ENCODE peak calls at places on chromosomes 5 and 9, in five cellular contexts. C is HCT116, X is HepG2, P is GM12878, Q is H1. R is an unnamed sample.
A peak's percentile ranks its signal among the peaks of the same experiment; 100 is the strongest.

GRCh38 chr5:139744471-139745120 is 51.0 kb upstream of the PSD2 start:
- DNase-seq in X (no peak), Q (no peak), P (no peak), C (no peak), R (no peak)

GRCh38 chr5:52774005-52774410 is 13.7 kb upstream of the ITGA1 start:
- DNase-seq in X (no peak), P (no peak), C (no peak), Q (no peak), R (no peak)

GRCh38 chr9:124212381-124213050 is 45.2 kb upstream of the NEK6 start:
- DNase-seq in Q (no peak), C (no peak), P (no peak), X (no peak), R (no peak)

GRCh38 chr9:27339661-27340295 is 42.8 kb upstream of the EQTN start:
- DNase-seq in Q (no peak), X (no peak), P (no peak), C (no peak), R (no peak)

GRCh38 chr5:26700759-26701384 is 337.5 kb downstream of the CDH9 start:
- DNase-seq in X (peak; percentile 45), Q (no peak), C (no peak), P (no peak), R (peak; percentile 30)

GRCh38 chr9:112665347-112665746 is 52.6 kb downstream of the INIP start:
- DNase-seq in X (no peak), Q (no peak), C (no peak), P (no peak), R (no peak)

GRCh38 chr9:36862206-36863145 is 171.6 kb downstream of the PAX5 start:
- DNase-seq in C (peak; percentile 38), P (no peak), X (peak; percentile 46), Q (no peak), R (peak; percentile 47)

GRCh38 chr9:27426717-27427645 is 97.1 kb upstream of the IFNK start:
- DNase-seq in Q (peak; percentile 31), P (no peak), C (no peak), X (no peak), R (no peak)

GRCh38 chr9:73176450-73176875 is 24.8 kb downstream of the ANXA1 start:
- DNase-seq in C (peak; percentile 78), P (no peak), X (no peak), Q (no peak), R (no peak)

GRCh38 chr9:84266087-84266561 is 74.4 kb downstream of the SLC28A3 start:
- DNase-seq in C (no peak), Q (no peak), X (peak; percentile 16), P (no peak), R (no peak)

GRCh38 chr5:179376701-179377420 is 31.6 kb upstream of the ADAMTS2 start:
- DNase-seq in Q (no peak), C (no peak), P (no peak), X (no peak), R (no peak)

GRCh38 chr5:171667341-171668096 is 118.1 kb upstream of the SMIM23 start:
- DNase-seq in X (no peak), C (no peak), Q (peak; percentile 56), P (no peak), R (no peak)

GRCh38 chr9:120852240-120853018 is 9.7 kb upstream of the PSMD5 start:
- DNase-seq in Q (no peak), P (no peak), C (no peak), X (no peak), R (no peak)

GRCh38 chr5:10595678-10596309 is 31.9 kb downstream of the ANKRD33B start:
- DNase-seq in P (no peak), C (peak; percentile 75), X (peak; percentile 24), Q (no peak), R (peak; percentile 69)

GRCh38 chr9:104725014-104725413 is 22.5 kb upstream of the NIPSNAP3A start:
- DNase-seq in Q (no peak), X (no peak), C (no peak), P (no peak), R (no peak)

GRCh38 chr5:110809006-110809405 is 70.2 kb downstream of the SLC25A46 start:
- DNase-seq in C (no peak), X (no peak), P (no peak), Q (no peak), R (no peak)

GRCh38 chr9:35904966-35905781 is 828 bp upstream of the HRCT1 start:
- DNase-seq in C (no peak), P (no peak), X (no peak), Q (no peak), R (no peak)

GRCh38 chr9:137432687-137433348 is 8.3 kb downstream of the ENTPD8 start:
- DNase-seq in X (no peak), C (no peak), P (no peak), Q (no peak), R (no peak)

GRCh38 chr9:118362123-118362522 is 657.9 kb downstream of the TLR4 start:
- DNase-seq in Q (no peak), C (no peak), P (no peak), X (no peak), R (no peak)

DNA sequence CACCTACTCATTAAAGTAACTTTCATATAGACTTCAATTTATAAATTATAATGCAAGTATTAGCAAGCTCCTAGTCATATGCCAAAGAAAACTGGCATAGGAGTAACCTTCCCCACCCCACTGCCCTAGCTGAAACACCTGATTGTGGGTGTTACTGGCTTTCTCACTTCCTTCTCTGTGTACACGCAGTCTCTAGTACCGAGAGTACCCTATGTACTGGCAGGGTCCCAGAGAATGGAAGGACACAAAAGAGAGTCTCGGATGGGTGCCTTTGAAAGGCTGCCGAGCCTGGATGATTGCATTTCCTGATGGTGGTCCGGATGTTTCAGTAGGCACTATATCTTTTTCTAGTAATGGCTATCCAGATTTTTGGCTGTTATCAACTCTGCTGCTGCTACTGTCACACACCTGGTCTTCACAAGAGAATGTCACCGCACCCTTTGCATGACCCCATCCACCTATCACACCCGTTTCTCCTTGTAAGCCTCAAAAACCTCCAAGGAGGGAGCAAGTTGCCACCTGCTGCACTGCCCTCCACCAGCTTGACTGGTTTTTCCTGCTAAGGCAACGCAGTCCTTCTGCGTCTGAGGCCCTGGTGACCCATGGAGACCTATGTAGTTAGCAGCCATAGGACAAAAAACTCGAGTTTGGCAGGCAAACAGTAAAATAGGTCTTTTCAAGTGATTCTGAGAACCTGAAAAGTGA is 53.8 kb upstream of the CLINT1 start:
- DNase-seq in X (no peak), C (no peak), P (peak; percentile 43), Q (no peak), R (no peak)
- TF ChIP-seq ZNF274 in X (no peak), C (no peak), P (no peak), Q (no peak), R (no peak)

GRCh38 chr5:80487829-80488708 is at the start of gene FAM151B:
- DNase-seq in P (peak; percentile 60), C (peak; percentile 93), Q (peak; percentile 95), X (peak; percentile 92), R (peak; percentile 12)
- TF ChIP-seq POLR2A in P (no peak), C (peak; percentile 55), Q (peak; percentile 52), X (peak; percentile 71), R (no peak)

GRCh38 chr9:132197315-132197714 is 35.5 kb downstream of the NTNG2 start:
- DNase-seq in P (no peak), C (no peak), Q (no peak), X (no peak), R (no peak)

GRCh38 chr9:132192728-132193127 is 30.9 kb downstream of the NTNG2 start:
- DNase-seq in P (no peak), C (no peak), Q (no peak), X (no peak), R (no peak)

GRCh38 chr9:132194508-132194907 is 32.6 kb downstream of the NTNG2 start:
- DNase-seq in P (no peak), C (no peak), X (no peak), Q (no peak), R (no peak)

GRCh38 chr9:132190966-132191365 is 29.1 kb downstream of the NTNG2 start:
- DNase-seq in Q (no peak), X (no peak), C (no peak), P (no peak), R (no peak)

DNA sequence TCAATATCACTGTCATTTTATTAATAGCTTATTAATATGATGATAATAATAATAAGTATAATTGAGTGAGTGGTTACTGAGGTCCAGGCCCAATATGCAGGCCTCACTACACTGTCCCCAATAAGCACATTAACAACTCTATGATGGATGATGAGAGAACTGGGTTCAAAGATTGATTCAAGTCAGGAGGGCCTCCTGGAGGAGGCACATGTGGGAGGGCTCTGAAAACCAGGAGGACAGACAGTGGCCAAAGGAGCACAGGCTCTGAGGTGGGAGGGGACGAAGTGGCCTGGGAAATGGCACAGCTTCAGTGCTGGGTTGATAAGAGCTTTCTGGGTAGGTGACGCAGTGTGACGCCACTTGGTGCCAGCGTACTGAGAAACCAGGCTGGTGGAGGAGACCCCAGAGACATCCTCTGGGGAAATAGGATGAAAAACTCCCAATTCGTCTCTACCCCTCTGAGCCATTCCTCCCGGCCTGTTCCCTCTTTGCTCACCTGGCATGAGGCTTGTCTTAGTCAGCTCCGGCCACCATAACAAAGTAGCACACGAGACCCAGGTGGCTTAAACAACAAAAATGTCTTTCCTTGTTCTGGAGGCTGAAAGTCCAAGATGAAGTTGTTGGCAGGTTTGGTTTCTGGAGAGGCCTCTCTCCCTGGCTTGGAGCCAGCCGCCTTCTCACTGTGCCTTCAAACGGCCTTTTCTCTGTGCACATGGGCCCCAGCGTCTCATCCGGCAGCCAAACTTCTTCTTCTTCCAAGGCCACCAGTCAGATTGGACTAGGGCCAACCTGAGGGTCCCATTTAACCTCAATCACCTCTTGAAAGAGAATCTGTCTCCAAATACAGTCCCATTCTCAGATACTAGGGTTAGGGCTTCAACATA is 31.6 kb downstream of the NTNG2 start:
- DNase-seq in Q (no peak), X (no peak), P (no peak), C (no peak), R (no peak)
- TF ChIP-seq ZNF274 in Q (no peak), X (no peak), P (no peak), C (no peak), R (no peak)

GRCh38 chr9:34459356-34459755 is 751 bp downstream of the DNAI1 start:
- DNase-seq in X (no peak), P (no peak), Q (no peak), C (no peak), R (no peak)

GRCh38 chr9:34458967-34459355 is 356 bp downstream of the DNAI1 start:
- DNase-seq in Q (no peak), P (no peak), X (no peak), C (no peak), R (no peak)

GRCh38 chr9:34458013-34458966 is at the start of the genes DNAI1 and FAM219A:
- DNase-seq in X (peak; percentile 94), P (peak; percentile 69), Q (peak; percentile 95), C (peak; percentile 95), R (peak; percentile 93)

GRCh38 chr9:34456746-34457145 is 1.6 kb downstream of the FAM219A start:
- DNase-seq in P (no peak), Q (no peak), C (no peak), X (no peak), R (no peak)

DNA sequence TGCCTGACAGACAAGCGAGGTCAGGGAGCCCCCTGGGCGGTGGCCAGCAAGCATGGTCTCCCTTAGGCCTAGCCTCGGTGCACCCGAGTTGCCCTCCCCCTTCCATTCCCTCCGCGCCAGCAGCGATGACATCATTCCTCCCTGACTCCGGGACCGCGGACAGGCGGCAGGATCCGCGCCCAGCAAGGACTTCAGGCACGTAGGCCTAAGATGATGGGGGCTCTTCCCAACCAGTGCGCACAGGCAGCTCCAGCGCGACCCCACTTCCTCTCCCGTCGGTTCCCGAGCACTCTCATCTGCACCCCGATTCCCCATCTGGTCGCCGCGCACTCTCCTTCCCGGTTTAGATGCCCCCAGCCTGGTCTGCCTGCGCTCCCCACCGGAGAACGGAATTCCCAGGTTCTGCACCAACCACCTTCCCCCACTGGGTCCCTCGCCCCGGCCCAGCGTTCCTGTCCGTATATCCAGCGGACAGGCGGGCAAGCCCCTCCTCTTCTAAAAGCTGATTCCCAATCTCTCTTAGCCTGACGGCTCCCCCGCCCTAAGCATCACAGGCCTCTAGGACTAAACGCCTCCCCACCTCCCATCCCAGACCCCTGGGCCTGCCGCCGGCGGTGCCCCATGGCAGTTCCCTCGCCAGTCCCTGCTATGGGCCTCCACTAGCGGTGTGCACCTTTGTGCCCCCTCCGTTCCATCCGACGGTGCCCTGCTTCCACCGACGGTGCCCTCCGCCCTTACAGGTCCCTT is 931 bp downstream of the FAM219A start:
- DNase-seq in X (no peak), Q (peak; percentile 21), C (no peak), P (no peak), R (peak; percentile 24)
- TF ChIP-seq POLR2A in X (no peak), Q (peak; percentile 13), C (no peak), P (no peak), R (no peak)

R was measured in K562.